ENCODE peak calls at places on chromosomes 1 and 21, in eight cellular contexts. K, H, I, L, R, J, W and T are unnamed samples.

GRCh38 chr1:109570414-109570813 is 22.0 kb downstream of the GNAI3 start:
- DNase-seq in K (no peak), H (no peak), I (peak; percentile 95), L (no peak), R (no peak), J (peak; percentile 12), W (no peak), T (no peak)

GRCh38 chr1:244964112-244964971 is 100.0 kb upstream of the HNRNPU start:
- DNase-seq in K (no peak), H (peak; percentile 71), I (peak; percentile 16), L (no peak), R (no peak), J (peak; percentile 24), W (no peak), T (no peak)

GRCh38 chr1:150516616-150517015 is 1.1 kb downstream of the FALEC start:
- DNase-seq in K (no peak), H (no peak), I (peak; percentile 56), L (no peak), R (no peak), J (no peak), W (no peak), T (no peak)

GRCh38 chr1:16072616-16073484 is 601 bp downstream of the FAM131C start:
- DNase-seq in K (no peak), H (no peak), I (no peak), L (no peak), R (no peak), J (no peak), W (no peak), T (no peak)

GRCh38 chr1:246837418-246838117 is 94.2 kb downstream of the AHCTF1 start:
- DNase-seq in K (no peak), H (no peak), I (peak; percentile 65), L (no peak), R (no peak), J (no peak), W (no peak), T (no peak)

GRCh38 chr21:39849014-39849655 is 18.1 kb upstream of the PCP4 start:
- DNase-seq in K (no peak), H (peak; percentile 34), I (no peak), L (no peak), R (no peak), J (no peak), W (no peak), T (no peak)

GRCh38 chr1:232953176-232953524 is 2.7 kb downstream of the NTPCR start:
- DNase-seq in K (no peak), H (no peak), I (no peak), L (no peak), R (no peak), J (no peak), W (no peak), T (no peak)

GRCh38 chr1:36223373-36223995 is 759 bp upstream of the THRAP3 start:
- DNase-seq in K (no peak), H (no peak), I (peak; percentile 45), L (no peak), R (no peak), J (peak; percentile 25), W (no peak), T (peak; percentile 68)

GRCh38 chr1:12314328-12314903 is 84.6 kb downstream of the VPS13D start:
- DNase-seq in K (no peak), H (no peak), I (peak; percentile 10), L (no peak), R (no peak), J (no peak), W (no peak), T (no peak)

GRCh38 chr1:229991104-229991513 is 75.9 kb upstream of the GALNT2 start:
- DNase-seq in K (no peak), H (no peak), I (no peak), L (no peak), R (no peak), J (no peak), W (no peak), T (no peak)

GRCh38 chr1:119275145-119275929 is 93.2 kb upstream of the HAO2 start:
- DNase-seq in K (no peak), H (no peak), I (peak; percentile 66), L (peak; percentile 20), R (no peak), J (peak; percentile 47), W (no peak), T (peak; percentile 18)

GRCh38 chr1:14363191-14363590 is 235.3 kb upstream of the KAZN start:
- DNase-seq in K (no peak), H (no peak), I (no peak), L (no peak), R (no peak), J (no peak), W (no peak), T (no peak)

GRCh38 chr1:171909711-171910110 is 68.4 kb downstream of the DNM3 start:
- DNase-seq in K (no peak), H (no peak), I (no peak), L (no peak), R (no peak), J (no peak), W (no peak), T (no peak)

GRCh38 chr1:15947382-15948090 is 28.4 kb downstream of the ZBTB17 start:
- DNase-seq in K (no peak), H (no peak), I (no peak), L (no peak), R (no peak), J (no peak), W (no peak), T (no peak)

GRCh38 chr1:97396463-97396862 is 524.4 kb downstream of the DPYD start:
- DNase-seq in K (no peak), H (no peak), I (peak; percentile 12), L (no peak), R (no peak), J (no peak), W (no peak), T (no peak)

GRCh38 chr1:6093061-6093460 is 47.4 kb downstream of the KCNAB2 start:
- DNase-seq in K (no peak), H (no peak), I (no peak), L (no peak), R (no peak), J (no peak), W (no peak), T (no peak)

GRCh38 chr1:219784660-219785391 is 143.5 kb downstream of the SLC30A10 start:
- DNase-seq in K (no peak), H (no peak), I (no peak), L (no peak), R (no peak), J (no peak), W (no peak), T (no peak)

GRCh38 chr1:202227997-202228401 is 34.4 kb downstream of the LGR6 start:
- DNase-seq in K (no peak), H (no peak), I (no peak), L (no peak), R (no peak), J (no peak), W (no peak), T (no peak)

GRCh38 chr1:158310623-158311022 is 20.7 kb downstream of the CD1B start:
- DNase-seq in K (no peak), H (no peak), I (no peak), L (no peak), R (no peak), J (no peak), W (no peak), T (no peak)

DNA sequence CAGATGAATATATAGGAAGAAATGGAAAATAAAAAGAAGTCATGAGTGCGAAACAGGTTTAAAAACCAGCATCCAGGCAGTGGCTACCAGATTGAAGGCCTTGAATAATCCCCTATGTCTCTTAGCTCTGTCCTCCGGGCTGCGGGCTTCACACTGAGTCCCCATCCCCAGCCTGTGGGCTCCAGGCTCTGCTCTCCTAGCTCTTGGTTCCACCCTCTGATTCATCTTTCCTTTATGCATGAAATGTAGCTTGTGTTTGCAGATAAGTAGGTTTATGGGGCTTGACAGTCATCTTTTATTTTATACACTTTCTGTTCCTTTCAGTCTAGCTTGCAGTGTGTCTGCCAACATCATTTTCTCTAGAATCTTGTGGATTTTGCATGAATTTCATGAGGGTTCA is 174.4 kb downstream of the PLPPR4 start:
- DNase-seq in K (no peak), H (no peak), I (no peak), L (no peak), R (no peak), J (no peak), W (no peak), T (no peak)
- H3K4me3 ChIP-seq in K (no peak overlapping the region), H (no peak overlapping the region), I (no peak overlapping the region), L (no peak overlapping the region), R (no peak overlapping the region), J (no peak overlapping the region), W (no peak overlapping the region), T (no peak overlapping the region)

DNA sequence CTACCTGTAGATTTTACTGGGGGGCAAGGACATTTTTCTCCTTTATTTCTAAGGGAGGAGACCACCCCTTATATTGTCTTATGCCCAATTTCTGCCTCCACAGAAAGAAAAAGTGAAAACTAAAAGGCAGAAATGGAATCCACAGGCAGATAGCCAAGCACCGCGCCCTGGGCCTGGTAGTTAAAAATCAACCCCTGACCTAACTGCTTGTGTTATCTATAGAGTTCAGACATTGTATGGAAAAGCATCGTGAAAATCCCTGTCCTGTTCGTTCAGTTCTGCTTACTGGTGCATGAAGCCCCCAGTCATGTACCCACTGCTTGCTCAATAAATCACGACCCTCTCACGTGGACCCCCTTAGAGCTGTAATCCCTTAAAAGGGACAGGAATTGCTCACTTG is 33.7 kb upstream of the IL6R start:
- DNase-seq in K (no peak), H (no peak), I (no peak), L (no peak), R (no peak), J (no peak), W (no peak), T (no peak)
- H3K4me3 ChIP-seq in K (no peak overlapping the region), H (no peak overlapping the region), I (no peak overlapping the region), L (no peak overlapping the region), R (no peak overlapping the region), J (no peak overlapping the region), W (no peak overlapping the region), T (no peak overlapping the region)

GRCh38 chr1:61130338-61131000 is 48.1 kb downstream of the NFIA start:
- DNase-seq in K (no peak), H (no peak), I (no peak), L (no peak), R (no peak), J (no peak), W (no peak), T (no peak)

GRCh38 chr1:61131248-61131647 is 48.9 kb downstream of the NFIA start:
- DNase-seq in K (no peak), H (no peak), I (no peak), L (no peak), R (no peak), J (no peak), W (no peak), T (no peak)

GRCh38 chr1:61132176-61133047 is 50.1 kb downstream of the NFIA start:
- DNase-seq in K (no peak), H (no peak), I (peak; percentile 64), L (peak; percentile 19), R (no peak), J (no peak), W (no peak), T (no peak)

GRCh38 chr1:61133048-61134019 is 51.0 kb downstream of the NFIA start:
- DNase-seq in K (no peak), H (no peak), I (peak; percentile 53), L (no peak), R (no peak), J (no peak), W (no peak), T (no peak)

GRCh38 chr1:61131716-61132115 is 49.4 kb downstream of the NFIA start:
- DNase-seq in K (no peak), H (no peak), I (no peak), L (no peak), R (no peak), J (no peak), W (no peak), T (no peak)
- H3K4me3 ChIP-seq in K (peak overlapping the region; percentile 38), H (no peak overlapping the region), I (no peak overlapping the region), L (no peak overlapping the region), R (peak overlapping the region; percentile 35), J (no peak overlapping the region), W (no peak overlapping the region), T (no peak overlapping the region)

GRCh38 chr1:46485564-46486431 is 3.8 kb upstream of the DMBX1 start:
- DNase-seq in K (no peak), H (no peak), I (no peak), L (no peak), R (no peak), J (no peak), W (peak; percentile 67), T (no peak)
- H3K4me3 ChIP-seq in K (no peak overlapping the region), H (no peak overlapping the region), I (no peak overlapping the region), L (no peak overlapping the region), R (no peak overlapping the region), J (no peak overlapping the region), W (no peak overlapping the region), T (no peak overlapping the region)